ENCODE peak calls at places on chromosomes 4 and X, in seven cellular contexts. One of them, this sample, is unnamed.

GRCh38 chr4:120659626-120660170 is 262.8 kb downstream of the PRDM5 start:
- DNase-seq in activated CD4-positive, alpha-beta T cell treated with anti-CD3 and anti-CD28 coated beads for 24 hours: no peak
- DNase-seq in smooth muscle cell of the brain vasculature: no peak
- DNase-seq in pancreas: no peak
- DNase-seq in fibroblast of the aortic adventitia: peak
- DNase-seq in HuH-7: no peak
- DNase-seq in left lung: no peak
- DNase-seq in this sample: no peak

GRCh38 chrX:140249122-140249521 is 255.7 kb downstream of the SOX3 start:
- DNase-seq in smooth muscle cell of the brain vasculature: no peak
- DNase-seq in HuH-7: no peak
- DNase-seq in left lung: no peak
- DNase-seq in fibroblast of the aortic adventitia: no peak
- DNase-seq in activated CD4-positive, alpha-beta T cell treated with anti-CD3 and anti-CD28 coated beads for 24 hours: no peak
- DNase-seq in pancreas: no peak
- DNase-seq in this sample: no peak

GRCh38 chrX:132561974-132562373 is 73.1 kb upstream of the MBNL3 start:
- DNase-seq in HuH-7: no peak
- DNase-seq in smooth muscle cell of the brain vasculature: no peak
- DNase-seq in activated CD4-positive, alpha-beta T cell treated with anti-CD3 and anti-CD28 coated beads for 24 hours: no peak
- DNase-seq in left lung: no peak
- DNase-seq in fibroblast of the aortic adventitia: no peak
- DNase-seq in pancreas: no peak
- DNase-seq in this sample: no peak

GRCh38 chr4:113222006-113222405 is 172.6 kb downstream of the ANK2 start:
- DNase-seq in smooth muscle cell of the brain vasculature: no peak
- DNase-seq in HuH-7: no peak
- DNase-seq in left lung: no peak
- DNase-seq in pancreas: no peak
- DNase-seq in activated CD4-positive, alpha-beta T cell treated with anti-CD3 and anti-CD28 coated beads for 24 hours: no peak
- DNase-seq in fibroblast of the aortic adventitia: peak
- DNase-seq in this sample: no peak

GRCh38 chr4:101630319-101630986 is 160.1 kb upstream of the BANK1 start:
- DNase-seq in activated CD4-positive, alpha-beta T cell treated with anti-CD3 and anti-CD28 coated beads for 24 hours: no peak
- DNase-seq in smooth muscle cell of the brain vasculature: no peak
- DNase-seq in fibroblast of the aortic adventitia: no peak
- DNase-seq in HuH-7: no peak
- DNase-seq in left lung: no peak
- DNase-seq in pancreas: no peak
- DNase-seq in this sample: no peak

GRCh38 chrX:123087326-123087725 is 96.8 kb upstream of the GRIA3 start:
- DNase-seq in HuH-7: no peak
- DNase-seq in left lung: no peak
- DNase-seq in smooth muscle cell of the brain vasculature: no peak
- DNase-seq in activated CD4-positive, alpha-beta T cell treated with anti-CD3 and anti-CD28 coated beads for 24 hours: no peak
- DNase-seq in fibroblast of the aortic adventitia: peak
- DNase-seq in pancreas: no peak
- DNase-seq in this sample: no peak

GRCh38 chr4:25925486-25926201 is 11.6 kb downstream of the SMIM20 start:
- DNase-seq in HuH-7: peak
- DNase-seq in activated CD4-positive, alpha-beta T cell treated with anti-CD3 and anti-CD28 coated beads for 24 hours: no peak
- DNase-seq in smooth muscle cell of the brain vasculature: no peak
- DNase-seq in pancreas: no peak
- DNase-seq in left lung: peak
- DNase-seq in fibroblast of the aortic adventitia: peak
- DNase-seq in this sample: peak

GRCh38 chr4:140995058-140995457 is 138.2 kb downstream of the RNF150 start:
- DNase-seq in HuH-7: no peak
- DNase-seq in pancreas: peak
- DNase-seq in activated CD4-positive, alpha-beta T cell treated with anti-CD3 and anti-CD28 coated beads for 24 hours: no peak
- DNase-seq in fibroblast of the aortic adventitia: no peak
- DNase-seq in smooth muscle cell of the brain vasculature: no peak
- DNase-seq in left lung: no peak
- DNase-seq in this sample: no peak

GRCh38 chr4:103497692-103498091 is 222.1 kb downstream of the TACR3 start:
- DNase-seq in left lung: no peak
- DNase-seq in smooth muscle cell of the brain vasculature: no peak
- DNase-seq in activated CD4-positive, alpha-beta T cell treated with anti-CD3 and anti-CD28 coated beads for 24 hours: no peak
- DNase-seq in pancreas: no peak
- DNase-seq in HuH-7: no peak
- DNase-seq in fibroblast of the aortic adventitia: peak
- DNase-seq in this sample: no peak

GRCh38 chr4:182113774-182114173 is 129.4 kb upstream of the TENM3 start:
- DNase-seq in pancreas: no peak
- DNase-seq in smooth muscle cell of the brain vasculature: no peak
- DNase-seq in fibroblast of the aortic adventitia: peak
- DNase-seq in activated CD4-positive, alpha-beta T cell treated with anti-CD3 and anti-CD28 coated beads for 24 hours: no peak
- DNase-seq in HuH-7: no peak
- DNase-seq in left lung: no peak
- DNase-seq in this sample: no peak

GRCh38 chrX:130393451-130394074 is 8.1 kb upstream of the GPR119 start:
- DNase-seq in smooth muscle cell of the brain vasculature: no peak
- DNase-seq in activated CD4-positive, alpha-beta T cell treated with anti-CD3 and anti-CD28 coated beads for 24 hours: no peak
- DNase-seq in pancreas: peak
- DNase-seq in HuH-7: peak
- DNase-seq in fibroblast of the aortic adventitia: peak
- DNase-seq in left lung: peak
- DNase-seq in this sample: peak

GRCh38 chrX:54413753-54414152 is 26.5 kb upstream of the TSR2 start:
- DNase-seq in activated CD4-positive, alpha-beta T cell treated with anti-CD3 and anti-CD28 coated beads for 24 hours: no peak
- DNase-seq in HuH-7: no peak
- DNase-seq in left lung: no peak
- DNase-seq in smooth muscle cell of the brain vasculature: no peak
- DNase-seq in pancreas: no peak
- DNase-seq in fibroblast of the aortic adventitia: no peak
- DNase-seq in this sample: no peak

GRCh38 chrX:148135738-148136137 is 154.6 kb downstream of the FMR1NB start:
- DNase-seq in smooth muscle cell of the brain vasculature: no peak
- DNase-seq in activated CD4-positive, alpha-beta T cell treated with anti-CD3 and anti-CD28 coated beads for 24 hours: no peak
- DNase-seq in HuH-7: no peak
- DNase-seq in pancreas: no peak
- DNase-seq in left lung: no peak
- DNase-seq in fibroblast of the aortic adventitia: peak
- DNase-seq in this sample: no peak

GRCh38 chr4:125097729-125098128 is 217.0 kb upstream of the FAT4 start:
- DNase-seq in fibroblast of the aortic adventitia: no peak
- DNase-seq in pancreas: no peak
- DNase-seq in smooth muscle cell of the brain vasculature: no peak
- DNase-seq in activated CD4-positive, alpha-beta T cell treated with anti-CD3 and anti-CD28 coated beads for 24 hours: no peak
- DNase-seq in HuH-7: no peak
- DNase-seq in left lung: no peak
- DNase-seq in this sample: no peak

GRCh38 chrX:30521440-30522182 is 56.0 kb downstream of the TASL start:
- DNase-seq in smooth muscle cell of the brain vasculature: no peak
- DNase-seq in left lung: no peak
- DNase-seq in activated CD4-positive, alpha-beta T cell treated with anti-CD3 and anti-CD28 coated beads for 24 hours: no peak
- DNase-seq in fibroblast of the aortic adventitia: peak
- DNase-seq in HuH-7: no peak
- DNase-seq in pancreas: no peak
- DNase-seq in this sample: no peak

GRCh38 chr4:187666634-187667033 is 328.9 kb upstream of the ZFP42 start:
- DNase-seq in left lung: no peak
- DNase-seq in activated CD4-positive, alpha-beta T cell treated with anti-CD3 and anti-CD28 coated beads for 24 hours: no peak
- DNase-seq in fibroblast of the aortic adventitia: no peak
- DNase-seq in HuH-7: no peak
- DNase-seq in pancreas: no peak
- DNase-seq in smooth muscle cell of the brain vasculature: no peak
- DNase-seq in this sample: no peak

GRCh38 chr4:32858971-32859370 is 2138.8 kb downstream of the PCDH7 start:
- DNase-seq in left lung: no peak
- DNase-seq in HuH-7: no peak
- DNase-seq in pancreas: no peak
- DNase-seq in fibroblast of the aortic adventitia: peak
- DNase-seq in smooth muscle cell of the brain vasculature: no peak
- DNase-seq in activated CD4-positive, alpha-beta T cell treated with anti-CD3 and anti-CD28 coated beads for 24 hours: no peak
- DNase-seq in this sample: no peak

GRCh38 chr4:128155874-128156456 is 94.9 kb downstream of the LARP1B start:
- DNase-seq in fibroblast of the aortic adventitia: no peak
- DNase-seq in smooth muscle cell of the brain vasculature: no peak
- DNase-seq in activated CD4-positive, alpha-beta T cell treated with anti-CD3 and anti-CD28 coated beads for 24 hours: no peak
- DNase-seq in HuH-7: no peak
- DNase-seq in left lung: no peak
- DNase-seq in pancreas: no peak
- DNase-seq in this sample: no peak

GRCh38 chr4:170259631-170260153 is 169.9 kb upstream of the AADAT start:
- DNase-seq in smooth muscle cell of the brain vasculature: peak
- DNase-seq in HuH-7: peak
- DNase-seq in left lung: peak
- DNase-seq in pancreas: peak
- DNase-seq in activated CD4-positive, alpha-beta T cell treated with anti-CD3 and anti-CD28 coated beads for 24 hours: peak
- DNase-seq in fibroblast of the aortic adventitia: peak
- DNase-seq in this sample: peak

GRCh38 chr4:21411086-21411485 is 537.5 kb downstream of the KCNIP4 start:
- DNase-seq in HuH-7: no peak
- DNase-seq in activated CD4-positive, alpha-beta T cell treated with anti-CD3 and anti-CD28 coated beads for 24 hours: no peak
- DNase-seq in fibroblast of the aortic adventitia: no peak
- DNase-seq in pancreas: no peak
- DNase-seq in left lung: no peak
- DNase-seq in smooth muscle cell of the brain vasculature: no peak
- DNase-seq in this sample: no peak

GRCh38 chrX:35728481-35728880 is 69.7 kb upstream of the MAGEB16 start:
- DNase-seq in activated CD4-positive, alpha-beta T cell treated with anti-CD3 and anti-CD28 coated beads for 24 hours: no peak
- DNase-seq in fibroblast of the aortic adventitia: no peak
- DNase-seq in smooth muscle cell of the brain vasculature: no peak
- DNase-seq in HuH-7: no peak
- DNase-seq in pancreas: no peak
- DNase-seq in left lung: no peak
- DNase-seq in this sample: no peak